ENCODE peak calls at places on chromosomes 2 and 18, in nine cellular contexts. U is adrenal gland, B is body of pancreas, F is neural progenitor cell, C is astrocyte of the spinal cord, V is heart left ventricle, L is tibial artery, T is foreskin fibroblast, E is lower lobe of right lung. Y is an unnamed sample.

GRCh38 chr2:138029238-138029637 is 65.0 kb downstream of the HNMT start:
- DNase-seq in U (no peak), B (no peak), F (no peak), C (peak), V (no peak), L (peak), T (peak), E (no peak), Y (peak)

GRCh38 chr2:39243469-39244123 is at the start of gene CDKL4:
- DNase-seq in U (peak), B (no peak), F (no peak), C (no peak), V (no peak), L (no peak), T (no peak), E (peak), Y (peak)

GRCh38 chr2:241860184-241861078 is 1.7 kb upstream of the PDCD1 start:
- DNase-seq in U (no peak), B (no peak), F (no peak), C (no peak), V (peak), L (no peak), T (no peak), E (peak), Y (no peak)

GRCh38 chr2:145511946-145512345 is 992.0 kb upstream of the ZEB2 start:
- DNase-seq in U (no peak), B (no peak), F (no peak), C (no peak), V (no peak), L (no peak), T (no peak), E (no peak), Y (no peak)

GRCh38 chr2:2873450-2873811 is 504.2 kb downstream of the EIPR1 start:
- DNase-seq in U (no peak), B (no peak), F (no peak), C (no peak), V (no peak), L (no peak), T (no peak), E (no peak), Y (no peak)

GRCh38 chr18:45920367-45920766 is 46.8 kb downstream of the EPG5 start:
- DNase-seq in U (peak), B (peak), F (no peak), C (peak), V (peak), L (peak), T (peak), E (peak), Y (peak)

GRCh38 chr2:53040536-53041229 is 726.9 kb upstream of the CHAC2 start:
- DNase-seq in U (no peak), B (no peak), F (no peak), C (no peak), V (no peak), L (no peak), T (no peak), E (no peak), Y (no peak)

GRCh38 chr2:182318466-182319309 is 108.1 kb downstream of the PDE1A start:
- DNase-seq in U (no peak), B (no peak), F (no peak), C (peak), V (no peak), L (no peak), T (no peak), E (no peak), Y (peak)

GRCh38 chr2:12227941-12228608 is 481.6 kb downstream of the LPIN1 start:
- DNase-seq in U (no peak), B (no peak), F (no peak), C (peak), V (no peak), L (no peak), T (peak), E (no peak), Y (peak)

GRCh38 chr18:50820901-50821520 is 1.2 kb upstream of the MRO start:
- DNase-seq in U (no peak), B (no peak), F (no peak), C (no peak), V (no peak), L (no peak), T (no peak), E (no peak), Y (no peak)

GRCh38 chr2:234448506-234449169 is 48.2 kb downstream of the ARL4C start:
- DNase-seq in U (no peak), B (no peak), F (peak), C (no peak), V (no peak), L (no peak), T (no peak), E (no peak), Y (peak)

GRCh38 chr18:52312321-52312720 is 27.7 kb upstream of the DCC start:
- DNase-seq in U (no peak), B (no peak), F (no peak), C (peak), V (no peak), L (no peak), T (no peak), E (no peak), Y (no peak)

GRCh38 chr2:207782238-207783030 is 12.7 kb upstream of the FZD5 start:
- DNase-seq in U (no peak), B (peak), F (no peak), C (no peak), V (no peak), L (no peak), T (no peak), E (no peak), Y (no peak)

GRCh38 chr18:48983793-48984437 is 33.1 kb upstream of the SMAD7 start:
- DNase-seq in U (peak), B (no peak), F (no peak), C (no peak), V (peak), L (no peak), T (no peak), E (no peak), Y (peak)

GRCh38 chr2:224937887-224938286 is 104.4 kb downstream of the DOCK10 start:
- DNase-seq in U (no peak), B (no peak), F (no peak), C (no peak), V (no peak), L (no peak), T (no peak), E (no peak), Y (no peak)

GRCh38 chr18:4369726-4370125 is 85.4 kb downstream of the DLGAP1 start:
- DNase-seq in U (no peak), B (no peak), F (no peak), C (no peak), V (no peak), L (no peak), T (no peak), E (no peak), Y (no peak)

GRCh38 chr2:163475815-163476214 is 260.0 kb downstream of the FIGN start:
- DNase-seq in U (no peak), B (no peak), F (peak), C (no peak), V (no peak), L (no peak), T (no peak), E (no peak), Y (no peak)

GRCh38 chr2:163469561-163469962 is 266.2 kb downstream of the FIGN start:
- DNase-seq in U (no peak), B (no peak), F (no peak), C (peak), V (no peak), L (peak), T (no peak), E (no peak), Y (peak)

GRCh38 chr2:163467206-163467605 is 268.6 kb downstream of the FIGN start:
- DNase-seq in U (no peak), B (no peak), F (no peak), C (no peak), V (no peak), L (no peak), T (no peak), E (no peak), Y (no peak)

GRCh38 chr2:163474319-163474744 is 261.5 kb downstream of the FIGN start:
- DNase-seq in U (no peak), B (no peak), F (no peak), C (no peak), V (no peak), L (no peak), T (no peak), E (no peak), Y (no peak)

GRCh38 chr2:163471947-163472346 is 263.9 kb downstream of the FIGN start:
- DNase-seq in U (peak), B (no peak), F (peak), C (peak), V (no peak), L (no peak), T (no peak), E (no peak), Y (peak)
- TF ChIP-seq CTCF in U (peak), B (peak), F (peak), C (peak), V (no peak), L (no peak), T (peak), E (no peak), Y (peak)

GRCh38 chr18:13868501-13869271 is 44.7 kb downstream of the MC5R start:
- DNase-seq in U (no peak), B (no peak), F (peak), C (no peak), V (no peak), L (no peak), T (no peak), E (no peak), Y (no peak)
- H3K4me3 ChIP-seq in U (no peak), B (no peak), F (peak), C (no peak), V (no peak), L (no peak), T (no peak), E (no peak), Y (no peak)

GRCh38 chr18:58496937-58497336 is 132.0 kb downstream of the ALPK2 start:
- DNase-seq in U (no peak), B (no peak), F (peak), C (no peak), V (no peak), L (no peak), T (no peak), E (no peak), Y (peak)
- TF ChIP-seq CTCF in U (no peak), B (no peak), F (peak), C (peak), V (no peak), L (no peak), T (peak), E (peak), Y (peak)

DNA sequence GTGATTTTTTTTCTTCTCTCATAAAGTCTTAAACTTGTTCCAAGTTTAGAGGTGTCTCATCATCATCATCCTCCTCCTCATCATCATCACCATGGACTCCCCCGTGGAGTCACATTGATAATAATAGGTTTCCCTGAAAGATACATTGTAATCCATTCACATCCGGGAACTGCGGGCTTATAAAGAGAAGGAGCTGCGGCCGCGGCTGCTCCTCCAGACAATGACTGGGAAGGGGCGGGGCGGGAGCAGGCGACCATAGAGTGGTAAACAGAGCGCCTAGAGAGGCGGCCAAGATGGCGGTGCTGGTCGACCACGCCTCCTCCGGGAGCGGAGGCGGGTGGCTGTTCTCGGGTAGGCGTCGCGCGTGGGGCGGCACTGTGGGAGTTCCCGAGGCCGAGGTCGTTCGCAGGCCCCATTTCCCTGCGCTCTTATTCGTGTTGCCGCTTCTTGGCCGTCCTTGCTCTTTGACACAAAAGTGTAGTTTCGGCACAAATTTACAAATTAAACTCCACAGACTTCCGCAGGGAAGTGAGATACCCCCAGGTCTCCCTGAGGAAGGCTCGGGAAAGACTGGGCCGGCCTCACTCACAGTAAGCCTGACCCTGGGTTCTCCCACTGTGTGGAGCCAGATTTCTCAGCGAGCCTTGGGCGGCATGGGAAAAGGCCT is 1.8 kb upstream of the TCF4 start:
- DNase-seq in U (peak), B (peak), F (peak), C (peak), V (peak), L (peak), T (peak), E (peak), Y (peak)
- H3K4me3 ChIP-seq in U (peak), B (peak), F (peak), C (peak), V (peak), L (peak), T (peak), E (peak), Y (peak)

DNA sequence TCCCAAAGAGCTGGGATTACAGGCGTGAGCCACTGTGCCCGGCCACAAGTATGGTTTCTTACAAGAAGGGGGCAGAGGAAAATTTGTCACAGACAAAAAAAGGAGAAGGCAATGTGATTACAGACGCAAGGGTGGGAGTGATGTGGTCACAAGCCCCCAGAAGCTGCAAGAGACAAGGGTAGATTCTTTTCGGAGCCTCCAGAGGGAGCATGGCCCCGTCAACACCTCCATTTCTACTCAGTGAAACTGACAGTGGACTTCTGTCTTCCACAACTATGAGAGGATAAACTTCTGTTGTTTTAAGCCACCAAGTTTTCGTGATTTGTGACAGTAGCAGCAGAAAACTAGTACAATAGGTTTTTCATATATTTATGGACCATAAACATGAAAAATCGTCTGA is 2.1 kb upstream of the TCF7L1 start:
- DNase-seq in U (no peak), B (no peak), F (peak), C (peak), V (no peak), L (no peak), T (no peak), E (no peak), Y (peak)
- TF ChIP-seq CTCF in U (no peak), B (no peak), F (peak), C (peak), V (peak), L (peak), T (peak), E (peak), Y (peak)

GRCh38 chr2:73291461-73292315 is 1.7 kb downstream of the EGR4 start:
- DNase-seq in U (no peak), B (no peak), F (peak), C (no peak), V (no peak), L (no peak), T (no peak), E (peak), Y (no peak)
- H3K4me3 ChIP-seq in U (peak), B (no peak), F (peak), C (peak), V (no peak), L (no peak), T (no peak), E (peak), Y (peak)

DNA sequence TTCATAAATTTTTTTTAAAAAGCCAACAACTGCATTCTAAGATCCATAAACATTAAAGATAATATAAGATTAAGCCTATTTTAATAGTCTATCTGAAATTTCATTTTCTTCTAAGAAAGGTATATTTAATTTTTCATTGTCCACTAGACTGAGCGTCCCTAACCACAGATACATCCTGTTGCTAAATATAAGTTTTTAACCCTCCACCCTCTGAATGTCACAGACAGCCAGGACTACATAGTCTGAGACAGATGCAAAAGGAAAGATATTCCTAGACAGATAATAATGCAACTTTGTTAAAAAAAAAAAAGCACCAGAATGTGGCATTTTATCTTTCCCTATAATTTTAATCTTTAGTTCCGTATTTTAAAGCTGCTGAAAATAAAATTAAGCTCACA is 114.6 kb downstream of the ZEB2 start:
- DNase-seq in U (no peak), B (no peak), F (no peak), C (no peak), V (no peak), L (no peak), T (no peak), E (no peak), Y (no peak)
- TF ChIP-seq CTCF in U (no peak), B (no peak), F (no peak), C (no peak), V (no peak), L (no peak), T (no peak), E (no peak), Y (no peak)

GRCh38 chr2:675982-676646 is 1.1 kb downstream of the TMEM18 start:
- DNase-seq in U (peak), B (peak), F (peak), C (peak), V (peak), L (peak), T (peak), E (no peak), Y (peak)

GRCh38 chr2:673615-674318 is 3.4 kb downstream of the TMEM18 start:
- DNase-seq in U (no peak), B (no peak), F (no peak), C (peak), V (no peak), L (no peak), T (peak), E (no peak), Y (peak)

GRCh38 chr2:675460-675859 is 1.7 kb downstream of the TMEM18 start:
- DNase-seq in U (peak), B (no peak), F (no peak), C (no peak), V (no peak), L (no peak), T (no peak), E (no peak), Y (no peak)

GRCh38 chr2:674319-674985 is 2.8 kb downstream of the TMEM18 start:
- DNase-seq in U (no peak), B (no peak), F (no peak), C (no peak), V (no peak), L (no peak), T (no peak), E (no peak), Y (peak)

DNA sequence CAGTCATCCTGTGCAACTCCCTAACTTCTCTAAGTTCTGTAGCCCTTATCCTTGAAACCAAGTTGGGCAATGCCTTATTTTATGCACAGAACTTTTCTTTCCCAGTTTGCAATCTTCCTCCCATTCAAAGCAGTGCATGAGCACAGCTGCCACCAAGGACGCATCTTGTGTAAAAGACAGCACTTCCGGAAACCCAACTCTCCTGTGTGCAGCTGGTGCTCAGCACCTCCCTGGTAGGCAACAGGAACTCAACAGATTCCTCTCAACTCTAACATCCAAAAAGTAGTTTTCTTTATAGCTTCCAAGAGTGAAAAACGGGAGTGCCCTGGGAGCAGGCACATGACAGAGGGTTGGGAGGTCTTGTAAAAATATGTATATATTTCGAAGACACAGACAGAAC is 2.2 kb downstream of the TMEM18 start:
- DNase-seq in U (no peak), B (no peak), F (no peak), C (no peak), V (no peak), L (no peak), T (no peak), E (no peak), Y (no peak)
- H3K4me3 ChIP-seq in U (no peak), B (no peak), F (no peak), C (no peak), V (no peak), L (no peak), T (no peak), E (no peak), Y (no peak)

DNA sequence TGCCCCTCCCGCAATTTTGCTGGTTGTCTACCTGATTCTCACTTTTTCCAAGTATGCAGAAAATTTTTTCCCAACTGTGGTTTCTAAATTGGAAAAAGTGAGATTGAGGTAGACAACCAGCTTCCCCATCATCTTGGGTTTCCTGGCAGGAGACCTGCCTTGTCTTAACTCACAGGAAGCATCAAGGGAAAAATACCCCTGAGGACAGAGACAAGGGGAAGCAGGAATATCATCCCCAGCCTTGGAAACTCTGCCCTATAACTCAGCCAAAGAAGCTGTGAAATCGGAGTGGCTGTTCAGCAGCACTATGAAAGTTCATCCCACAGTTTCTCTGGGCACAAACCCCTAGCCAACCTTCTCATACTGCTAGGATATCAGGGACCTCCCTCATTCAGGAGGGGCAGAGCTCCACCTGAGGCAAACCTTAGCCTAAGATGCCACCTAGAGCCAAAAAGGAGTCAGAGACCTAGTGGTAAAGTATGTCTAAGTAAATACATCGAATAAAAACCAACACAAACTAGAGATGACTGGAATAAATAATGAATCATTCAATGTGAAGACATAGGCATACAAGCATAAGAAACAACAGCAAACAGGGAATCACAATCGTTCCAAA is 68.2 kb downstream of the ZSWIM2 start:
- DNase-seq in U (no peak), B (no peak), F (peak), C (peak), V (no peak), L (no peak), T (no peak), E (no peak), Y (peak)
- TF ChIP-seq CTCF in U (no peak), B (no peak), F (peak), C (peak), V (no peak), L (no peak), T (no peak), E (no peak), Y (peak)